ENCODE peak calls at places on chromosomes 2 and 18, in five cellular contexts. M is neuronal stem cell, E is H9, A is IMR-90, L is H1. Y is an unnamed sample.

GRCh38 chr2:172906401-172906811 is 169.2 kb upstream of the MAP3K20 start:
- DNase-seq in M (no peak), E (no peak), A (no peak), L (no peak), Y (no peak)

GRCh38 chr2:176122633-176123482 is at the start of gene HOXD9:
- DNase-seq in M (no peak), E (peak), A (no peak), L (peak), Y (no peak)

GRCh38 chr2:19035238-19035637 is 323.2 kb downstream of the OSR1 start:
- DNase-seq in M (no peak), E (no peak), A (peak), L (no peak), Y (peak)

GRCh38 chr2:2159336-2159735 is 171.7 kb downstream of the MYT1L start:
- DNase-seq in M (no peak), E (no peak), A (no peak), L (no peak), Y (no peak)

GRCh38 chr2:65957454-65957853 is 477.5 kb upstream of the MEIS1 start:
- DNase-seq in M (no peak), E (peak), A (no peak), L (peak), Y (no peak)

GRCh38 chr2:23940262-23940975 is at the start of gene UBXN2A:
- DNase-seq in M (peak), E (peak), A (peak), L (peak), Y (peak)

GRCh38 chr2:196376984-196377877 is 205.9 kb upstream of the STK17B start:
- DNase-seq in M (no peak), E (no peak), A (peak), L (no peak), Y (no peak)

GRCh38 chr18:44938396-44939036 is 257.8 kb downstream of the SETBP1 start:
- DNase-seq in M (no peak), E (no peak), A (no peak), L (no peak), Y (no peak)

GRCh38 chr18:58213445-58213844 is 169.4 kb downstream of the NEDD4L start:
- DNase-seq in M (no peak), E (no peak), A (peak), L (no peak), Y (peak)

GRCh38 chr2:215831296-215831913 is 181.9 kb downstream of the MREG start:
- DNase-seq in M (no peak), E (no peak), A (peak), L (no peak), Y (peak)

GRCh38 chr2:20421336-20421987 is 25.4 kb upstream of the RHOB start:
- DNase-seq in M (no peak), E (no peak), A (no peak), L (no peak), Y (no peak)

GRCh38 chr2:71833855-71834554 is 313.7 kb downstream of the CYP26B1 start:
- DNase-seq in M (no peak), E (peak), A (no peak), L (no peak), Y (peak)

GRCh38 chr2:159094173-159094737 is 125.8 kb downstream of the TANC1 start:
- DNase-seq in M (no peak), E (no peak), A (peak), L (no peak), Y (peak)

GRCh38 chr2:142834003-142834402 is 43.5 kb upstream of the KYNU start:
- DNase-seq in M (no peak), E (no peak), A (peak), L (no peak), Y (peak)

GRCh38 chr2:168015274-168015953 is 232.0 kb downstream of the STK39 start:
- DNase-seq in M (no peak), E (no peak), A (no peak), L (no peak), Y (no peak)

GRCh38 chr18:42137671-42138375 is 182.8 kb downstream of the PIK3C3 start:
- DNase-seq in M (no peak), E (no peak), A (no peak), L (no peak), Y (no peak)

GRCh38 chr2:202115385-202116060 is 42.5 kb downstream of the KIAA2012 start:
- DNase-seq in M (no peak), E (no peak), A (peak), L (no peak), Y (peak)

GRCh38 chr2:118881490-118882129 is 34.2 kb upstream of the EN1 start:
- DNase-seq in M (no peak), E (peak), A (peak), L (peak), Y (peak)

GRCh38 chr2:197011777-197012641 is 85.5 kb upstream of the PGAP1 start:
- DNase-seq in M (no peak), E (no peak), A (peak), L (no peak), Y (peak)

GRCh38 chr2:228242591-228242990 is 61.1 kb upstream of the SPHKAP start:
- DNase-seq in M (no peak), E (no peak), A (no peak), L (no peak), Y (no peak)

GRCh38 chr2:72028351-72028995 is 119.2 kb downstream of the CYP26B1 start:
- DNase-seq in M (no peak), E (peak), A (no peak), L (no peak), Y (no peak)

GRCh38 chr2:217277646-217278048 is 417.8 kb upstream of the TNP1 start:
- DNase-seq in M (no peak), E (no peak), A (peak), L (no peak), Y (peak)

GRCh38 chr2:18829331-18829902 is 240.0 kb upstream of the NT5C1B start:
- DNase-seq in M (no peak), E (no peak), A (peak), L (no peak), Y (peak)

GRCh38 chr2:55111570-55112228 is 61.4 kb upstream of the RTN4 start:
- DNase-seq in M (no peak), E (peak), A (peak), L (no peak), Y (peak)

GRCh38 chr18:80104364-80104779 is 4.7 kb upstream of the ADNP2 start:
- DNase-seq in M (no peak), E (peak), A (no peak), L (peak), Y (peak)

GRCh38 chr18:80105369-80106167 is 3.5 kb upstream of the ADNP2 start:
- DNase-seq in M (no peak), E (no peak), A (no peak), L (no peak), Y (no peak)

GRCh38 chr18:80107396-80107795 is 1.7 kb upstream of the ADNP2 start:
- DNase-seq in M (no peak), E (no peak), A (no peak), L (no peak), Y (no peak)

GRCh38 chr18:80106482-80107051 is 2.5 kb upstream of the ADNP2 start:
- DNase-seq in M (no peak), E (no peak), A (peak), L (no peak), Y (peak)

DNA sequence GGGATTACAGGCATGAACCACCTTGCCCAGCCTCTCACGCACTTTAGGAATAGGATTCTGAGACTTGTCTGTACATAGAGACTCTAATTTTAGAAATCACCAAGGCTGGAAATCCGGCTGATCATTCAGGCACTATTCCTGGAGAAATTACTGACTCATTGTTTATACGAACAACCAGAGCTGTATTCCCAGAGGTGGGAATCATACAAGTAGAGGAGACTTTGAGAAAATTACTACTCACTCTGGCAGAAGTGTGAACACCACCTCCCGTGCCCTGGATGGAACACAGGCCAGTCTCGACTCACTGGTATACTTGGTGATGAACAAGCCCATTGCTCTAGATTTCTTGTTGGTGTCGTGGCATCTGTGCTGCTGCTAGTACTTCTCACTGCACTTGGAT is 5.8 kb upstream of the ADNP2 start:
- DNase-seq in M (no peak), E (no peak), A (peak), L (no peak), Y (peak)
- H2BK15ac ChIP-seq in M (no peak), E (no peak), A (no peak), L (no peak), Y (no peak)

DNA sequence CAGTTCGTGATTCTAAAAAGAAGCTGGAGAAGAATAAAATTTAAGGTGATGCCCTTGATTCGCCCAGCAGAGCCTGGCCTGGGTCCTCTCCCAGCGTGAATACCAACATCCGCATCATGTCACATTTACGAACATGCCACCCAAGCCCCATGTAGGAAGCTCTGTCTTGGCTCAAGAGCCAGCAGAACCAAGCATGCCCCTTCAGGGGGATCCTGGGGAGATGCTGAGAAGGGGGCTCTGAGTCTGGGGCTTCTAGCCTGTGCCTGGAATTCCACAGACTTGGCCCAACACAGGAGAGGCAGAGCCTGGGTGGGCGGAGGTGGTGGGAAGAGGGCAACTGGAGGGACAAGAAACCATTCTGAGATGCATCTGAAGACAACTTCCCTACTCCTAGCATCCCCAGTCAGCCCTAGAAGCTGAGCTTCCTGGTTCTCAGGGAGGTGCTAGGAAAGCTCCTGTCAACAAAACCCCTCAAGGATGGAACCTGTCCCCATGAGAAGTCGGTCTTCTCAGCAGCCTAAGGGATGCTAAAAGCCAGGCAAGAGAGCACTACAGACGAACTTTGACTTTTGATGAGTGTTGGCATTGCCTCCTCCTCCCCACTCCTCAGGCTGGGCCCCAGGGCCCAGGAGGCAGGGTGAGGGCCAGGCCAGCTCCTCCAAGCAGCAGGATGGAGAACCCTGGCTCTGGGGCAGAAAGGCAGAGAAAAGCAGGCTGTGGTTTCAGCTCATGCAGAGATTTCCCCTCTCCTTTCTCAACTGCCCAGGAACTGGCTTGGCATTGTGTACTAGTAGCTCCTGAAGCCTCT is 57.9 kb downstream of the POLR1A start:
- DNase-seq in M (no peak), E (peak), A (no peak), L (no peak), Y (no peak)
- H4K91ac ChIP-seq in M (no peak), E (no peak), A (no peak), L (no peak), Y (peak)

DNA sequence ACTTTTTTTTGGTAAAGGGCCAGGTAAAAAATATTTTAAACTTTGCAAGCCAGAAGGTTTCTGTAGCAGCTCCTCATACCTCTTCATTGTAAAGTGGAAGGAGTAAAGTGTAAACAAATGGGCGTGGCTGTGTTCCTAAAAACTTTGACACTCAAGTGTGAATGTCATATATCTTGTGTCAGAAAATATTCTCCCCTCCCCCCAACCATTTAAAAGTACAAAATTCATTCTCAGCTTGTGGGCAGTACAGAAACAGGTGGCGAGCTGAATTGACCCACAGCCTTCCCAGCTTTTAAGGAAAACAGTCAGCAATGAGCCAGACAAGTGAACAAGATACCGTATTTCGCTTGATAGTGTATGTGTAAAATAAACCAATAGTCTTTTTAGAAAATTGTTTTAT is 4.0 kb downstream of the YPEL5 start:
- DNase-seq in M (no peak), E (no peak), A (no peak), L (no peak), Y (no peak)
- H2BK15ac ChIP-seq in M (no peak), E (no peak), A (no peak), L (no peak), Y (no peak)

DNA sequence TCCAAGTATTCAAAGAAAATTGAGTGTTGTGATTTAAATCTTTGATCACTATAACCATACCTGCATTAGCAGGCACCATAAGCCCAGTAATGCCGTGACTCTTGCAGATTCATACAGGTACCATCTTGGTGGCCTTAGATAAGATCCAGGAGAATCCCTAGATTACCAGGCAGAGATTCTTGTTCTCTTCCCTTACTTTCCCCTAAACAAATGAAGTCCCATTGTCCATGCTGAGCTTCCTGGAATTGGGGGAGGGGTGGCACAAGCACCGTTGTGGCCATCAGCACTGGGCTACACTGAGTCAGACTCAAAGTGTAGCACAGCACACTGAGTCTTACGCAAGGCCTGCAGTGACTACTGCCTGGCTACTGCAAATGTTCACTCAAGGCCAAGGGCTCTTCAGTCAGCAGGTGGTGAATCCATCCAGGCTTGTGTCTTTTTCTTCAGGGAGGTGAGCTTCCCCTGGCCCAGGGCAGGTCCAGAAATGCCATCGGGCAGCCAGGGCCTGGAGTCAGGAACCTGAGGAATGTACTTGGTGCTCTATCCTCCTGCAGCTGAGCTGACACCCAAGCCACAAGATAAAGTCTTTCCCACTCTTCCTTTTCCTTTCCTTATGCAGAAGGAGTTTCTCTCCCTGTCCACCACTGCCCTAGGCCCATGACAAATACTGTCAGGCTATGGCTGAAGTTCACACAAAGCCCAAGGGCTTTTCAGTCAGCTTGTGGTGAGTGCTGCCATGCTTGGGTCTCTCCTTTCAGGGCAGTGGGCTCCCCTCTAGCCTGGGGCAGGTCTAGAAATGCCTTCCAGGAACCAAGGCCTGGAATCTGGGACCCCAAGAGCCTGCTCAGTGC is 52.6 kb downstream of the CD28 start:
- DNase-seq in M (no peak), E (no peak), A (peak), L (no peak), Y (peak)
- H4K91ac ChIP-seq in M (no peak), E (no peak), A (peak), L (no peak), Y (no peak)

GRCh38 chr2:15602393-15602792 is 10.7 kb downstream of the DDX1 start:
- DNase-seq in M (no peak), E (no peak), A (no peak), L (no peak), Y (no peak)

GRCh38 chr2:15596968-15597367 is 5.3 kb downstream of the DDX1 start:
- DNase-seq in M (no peak), E (no peak), A (no peak), L (no peak), Y (no peak)

GRCh38 chr2:15601681-15602080 is 10.0 kb downstream of the DDX1 start:
- DNase-seq in M (no peak), E (no peak), A (no peak), L (no peak), Y (no peak)

GRCh38 chr2:15603044-15603765 is 11.5 kb downstream of the DDX1 start:
- DNase-seq in M (no peak), E (no peak), A (no peak), L (no peak), Y (no peak)

GRCh38 chr2:15599994-15600393 is 8.3 kb downstream of the DDX1 start:
- DNase-seq in M (no peak), E (no peak), A (no peak), L (no peak), Y (no peak)
- H2BK15ac ChIP-seq in M (no peak), E (no peak), A (no peak), L (no peak), Y (no peak)

GRCh38 chr2:220002699-220003098 is 375.3 kb downstream of the SLC4A3 start:
- DNase-seq in M (no peak), E (no peak), A (no peak), L (no peak), Y (no peak)

GRCh38 chr2:220001693-220002260 is 374.3 kb downstream of the SLC4A3 start:
- DNase-seq in M (no peak), E (no peak), A (peak), L (no peak), Y (peak)

GRCh38 chr2:219998714-219999227 is 371.3 kb downstream of the SLC4A3 start:
- DNase-seq in M (no peak), E (no peak), A (no peak), L (no peak), Y (no peak)

GRCh38 chr2:220000080-220000479 is 372.6 kb downstream of the SLC4A3 start:
- DNase-seq in M (no peak), E (no peak), A (peak), L (no peak), Y (no peak)

DNA sequence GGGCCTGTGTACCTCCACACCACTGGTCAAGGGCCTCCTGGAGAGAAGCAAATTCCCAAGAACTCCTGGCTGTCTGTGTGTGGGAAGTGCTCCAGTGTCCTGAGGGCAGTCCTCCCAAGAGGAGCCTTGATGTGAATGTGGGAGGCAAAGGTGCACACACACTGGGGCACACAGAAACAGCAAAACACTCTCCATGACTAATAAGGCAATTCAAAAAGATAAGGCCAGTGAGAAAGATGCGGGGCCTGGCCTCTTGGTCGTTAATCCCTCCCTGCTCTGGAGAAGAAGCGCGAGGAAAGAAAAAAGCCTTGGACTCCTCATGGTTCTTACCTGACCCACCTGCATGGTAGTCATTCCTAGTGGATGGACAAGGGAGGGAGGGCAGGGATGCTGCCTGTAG is 373.2 kb downstream of the SLC4A3 start:
- DNase-seq in M (no peak), E (no peak), A (no peak), L (no peak), Y (no peak)
- H4K91ac ChIP-seq in M (no peak), E (no peak), A (peak), L (no peak), Y (no peak)

GRCh38 chr2:37560863-37561614 is 110.4 kb downstream of the CDC42EP3 start:
- DNase-seq in M (no peak), E (no peak), A (no peak), L (no peak), Y (no peak)

GRCh38 chr2:37564356-37564755 is 107.1 kb downstream of the CDC42EP3 start:
- DNase-seq in M (no peak), E (no peak), A (no peak), L (no peak), Y (no peak)

GRCh38 chr2:37560241-37560848 is 111.1 kb downstream of the CDC42EP3 start:
- DNase-seq in M (no peak), E (no peak), A (no peak), L (no peak), Y (no peak)

GRCh38 chr2:37563375-37564011 is 107.9 kb downstream of the CDC42EP3 start:
- DNase-seq in M (no peak), E (no peak), A (peak), L (no peak), Y (no peak)

GRCh38 chr2:37561615-37562569 is 109.5 kb downstream of the CDC42EP3 start:
- DNase-seq in M (no peak), E (peak), A (peak), L (no peak), Y (peak)
- H2BK15ac ChIP-seq in M (no peak), E (no peak), A (no peak), L (no peak), Y (no peak)

GRCh38 chr2:236656721-236657120 is 87.1 kb downstream of the ACKR3 start:
- DNase-seq in M (no peak), E (no peak), A (no peak), L (peak), Y (no peak)
- H4K91ac ChIP-seq in M (no peak), E (no peak), A (no peak), L (no peak), Y (no peak)

Y was measured in mesenchymal stem cell.